ENCODE peak calls at places on chromosomes 12 and 14, in six cellular contexts. K, Q, W, B, N and Z are unnamed samples.
A peak's percentile ranks its signal among the peaks of the same experiment; 100 is the strongest.

GRCh38 chr12:57005980-57006808 is at the start of gene ZBTB39:
- DNase-seq in K (no peak), N (peak; percentile 83), Q (peak; percentile 63), B (peak; percentile 95), W (peak; percentile 64), Z (peak; percentile 81)

GRCh38 chr12:130246560-130246959 is 84.3 kb downstream of the FZD10 start:
- DNase-seq in B (no peak), W (no peak), K (no peak), Q (no peak), N (no peak), Z (no peak)

GRCh38 chr14:37590810-37591139 is 4.3 kb downstream of the FOXA1 start:
- DNase-seq in K (no peak), N (no peak), B (peak; percentile 13), W (no peak), Q (no peak), Z (no peak)

GRCh38 chr12:104384141-104384880 is 72.4 kb upstream of the CHST11 start:
- DNase-seq in K (no peak), W (no peak), N (no peak), Q (no peak), B (no peak), Z (no peak)

GRCh38 chr12:88266851-88267360 is 124.8 kb downstream of the TMTC3 start:
- DNase-seq in W (no peak), K (no peak), B (no peak), Q (no peak), N (no peak), Z (no peak)

GRCh38 chr12:8078400-8078799 is 3.7 kb upstream of the NECAP1 start:
- DNase-seq in W (no peak), B (no peak), N (no peak), K (peak; percentile 49), Q (peak; percentile 36), Z (no peak)

GRCh38 chr12:22529281-22530060 is 14.9 kb downstream of the C2CD5 start:
- DNase-seq in N (no peak), K (no peak), W (no peak), Q (no peak), B (no peak), Z (no peak)

GRCh38 chr12:51028811-51029146 is 2.6 kb upstream of the SLC11A2 start:
- DNase-seq in N (no peak), K (no peak), Q (no peak), W (no peak), B (no peak), Z (no peak)

GRCh38 chr14:85527006-85527405 is 2.9 kb upstream of the FLRT2 start:
- DNase-seq in Q (no peak), W (no peak), B (no peak), N (no peak), K (no peak), Z (no peak)

GRCh38 chr12:21678959-21679358 is 21.3 kb upstream of the LDHB start:
- DNase-seq in K (no peak), N (no peak), Q (no peak), W (no peak), B (no peak), Z (no peak)

GRCh38 chr12:125685885-125686284 is 620.6 kb downstream of the AACS start:
- DNase-seq in Q (no peak), W (no peak), B (no peak), K (no peak), N (no peak), Z (no peak)

GRCh38 chr12:125684968-125685790 is 619.9 kb downstream of the AACS start:
- DNase-seq in Q (no peak), N (no peak), B (no peak), K (no peak), W (no peak), Z (no peak)

GRCh38 chr12:125687403-125687802 is 622.2 kb downstream of the AACS start:
- DNase-seq in B (no peak), W (no peak), N (no peak), Q (no peak), K (no peak), Z (no peak)

GRCh38 chr12:125687820-125688219 is 622.6 kb downstream of the AACS start:
- DNase-seq in N (no peak), K (no peak), W (no peak), B (no peak), Q (no peak), Z (no peak)

GRCh38 chr12:125683748-125684381 is 618.6 kb downstream of the AACS start:
- DNase-seq in Q (peak; percentile 98), B (peak; percentile 69), W (peak; percentile 59), N (peak; percentile 83), K (no peak), Z (no peak)
- TF ChIP-seq CTCF in Q (peak; percentile 94), B (peak; percentile 89), W (peak; percentile 55), N (peak; percentile 55), K (no peak), Z (no peak)

GRCh38 chr12:110403146-110403974 is at the start of gene ANAPC7:
- DNase-seq in B (peak; percentile 90), N (peak; percentile 95), W (peak; percentile 95), K (peak; percentile 68), Q (peak; percentile 91), Z (peak; percentile 73)
- TF ChIP-seq CTCF in B (no peak), N (no peak), W (no peak), K (no peak), Q (no peak), Z (no peak)

DNA sequence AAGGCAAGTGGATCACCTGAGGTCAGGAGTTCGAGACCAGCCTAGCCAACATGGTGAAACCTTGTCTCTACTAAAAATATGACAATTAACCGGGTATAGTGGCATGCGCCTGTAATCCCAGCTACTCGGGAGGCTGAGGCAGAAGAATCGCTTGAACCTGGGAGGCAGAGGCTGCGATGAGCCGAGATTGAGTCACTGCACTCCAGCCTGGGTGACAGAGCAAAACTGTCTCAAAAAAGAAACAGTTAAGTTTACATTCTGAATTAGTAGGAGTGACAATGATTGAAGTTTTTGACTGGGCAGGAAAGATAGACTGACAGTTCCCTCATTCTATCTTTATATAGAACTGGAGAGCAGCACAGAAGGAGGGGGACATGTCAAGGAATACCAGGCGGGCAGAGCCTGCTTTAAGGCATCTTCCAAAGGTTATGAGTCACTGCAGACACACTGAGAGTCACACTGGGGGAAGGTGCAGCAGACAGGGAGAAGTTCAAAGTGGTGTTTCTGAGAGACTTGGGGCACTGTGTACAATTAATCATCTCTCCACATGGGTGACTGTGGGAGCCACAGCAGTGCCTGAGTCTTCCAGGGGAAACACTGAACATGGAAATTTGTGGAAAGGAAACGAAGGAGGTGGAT is 42.8 kb upstream of the RNASE3 start:
- DNase-seq in B (no peak), N (no peak), K (no peak), Q (no peak), W (no peak), Z (no peak)
- TF ChIP-seq CTCF in B (no peak), N (no peak), K (no peak), Q (no peak), W (no peak), Z (no peak)

GRCh38 chr14:66758031-66758613 is 250.2 kb downstream of the GPHN start:
- DNase-seq in K (no peak), B (no peak), Q (no peak), N (no peak), W (no peak), Z (no peak)
- TF ChIP-seq CTCF in K (peak; percentile 1), B (no peak), Q (no peak), N (no peak), W (no peak), Z (no peak)

DNA sequence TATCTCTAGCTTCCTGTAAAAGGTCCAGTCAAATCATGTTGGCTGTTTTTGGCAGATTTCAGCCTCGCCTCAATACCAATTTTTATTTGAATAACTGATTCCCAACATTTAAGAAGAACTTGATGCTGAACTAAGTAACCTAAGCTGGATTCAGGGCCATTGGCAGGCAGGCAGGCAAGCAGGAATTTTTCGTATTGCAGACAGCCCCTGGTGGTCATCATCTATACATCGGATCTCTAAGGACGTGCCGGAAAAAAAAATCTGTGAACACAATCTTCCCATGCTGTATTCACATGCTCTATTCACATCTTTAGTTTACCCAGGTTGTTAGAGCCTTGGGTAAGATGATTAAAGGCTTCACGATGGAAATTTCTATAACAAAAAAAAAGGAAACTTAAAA is 7.0 kb downstream of the VCPKMT start:
- DNase-seq in B (no peak), K (no peak), Q (no peak), N (no peak), W (no peak), Z (no peak)
- TF ChIP-seq CTCF in B (no peak), K (peak; percentile 22), Q (no peak), N (no peak), W (no peak), Z (no peak)

GRCh38 chr12:84502907-84503787 is 409.5 kb downstream of the SLC6A15 start:
- DNase-seq in N (no peak), W (no peak), Q (peak; percentile 71), K (peak; percentile 37), B (peak; percentile 16), Z (no peak)

GRCh38 chr12:84492381-84492883 is 420.2 kb downstream of the SLC6A15 start:
- DNase-seq in W (no peak), B (no peak), K (no peak), N (no peak), Q (no peak), Z (no peak)

GRCh38 chr12:84502180-84502857 is 410.3 kb downstream of the SLC6A15 start:
- DNase-seq in K (no peak), N (no peak), W (no peak), B (no peak), Q (no peak), Z (no peak)

GRCh38 chr12:84497819-84498218 is 414.8 kb downstream of the SLC6A15 start:
- DNase-seq in B (no peak), W (no peak), N (no peak), K (no peak), Q (no peak), Z (no peak)
- TF ChIP-seq CTCF in B (peak; percentile 54), W (no peak), N (no peak), K (peak; percentile 58), Q (no peak), Z (no peak)